ENCODE peak calls at places on chromosomes 13 and 19, in six cellular contexts. S is non-pigmented ciliary epithelial cell; P is occipital lobe; M is NCI-H1092; U is stimulated activated CD4-positive, alpha-beta T cell treated with anti-CD3 and anti-CD28 coated beads, Interleukin-4, amount 100 ng/mL, for 24 hours; I is stimulated activated CD8-positive, alpha-beta memory T cell treated with anti-CD3 and anti-CD28 coated beads, Interleukin-4, amount 100 ng/mL, for 24 hours. K is an unnamed sample.

GRCh38 chr19:6218497-6219146 is 61.2 kb downstream of the MLLT1 start:
- DNase-seq in M (peak; percentile 64), P (peak; percentile 75), I (peak; percentile 77), U (peak; percentile 84), S (no peak), K (peak; percentile 94)

GRCh38 chr19:38455031-38455430 is 21.5 kb downstream of the RYR1 start:
- DNase-seq in P (no peak), I (no peak), S (no peak), U (no peak), M (no peak), K (peak; percentile 44)

GRCh38 chr19:29410974-29411615 is 114.7 kb upstream of the VSTM2B start:
- DNase-seq in M (no peak), U (no peak), S (no peak), I (no peak), P (peak; percentile 25), K (no peak)

GRCh38 chr19:2813235-2814160 is 6.2 kb upstream of the ZNF554 start:
- DNase-seq in M (no peak), I (no peak), S (no peak), P (no peak), U (no peak), K (no peak)

GRCh38 chr19:49430678-49431329 is 5.6 kb downstream of the GFY start:
- DNase-seq in P (peak; percentile 11), S (no peak), U (peak; percentile 44), I (no peak), M (no peak), K (no peak)

GRCh38 chr13:91017031-91017668 is 330.3 kb upstream of the MIR17HG start:
- DNase-seq in I (no peak), S (peak; percentile 14), M (peak; percentile 36), P (peak; percentile 1), U (no peak), K (peak; percentile 60)

GRCh38 chr13:107373551-107373950 is 805.6 kb upstream of the ARGLU1 start:
- DNase-seq in S (peak; percentile 71), I (no peak), U (no peak), P (peak; percentile 5), M (peak; percentile 35), K (no peak)

GRCh38 chr19:58328999-58329398 is 2.2 kb downstream of the ZSCAN22 start:
- DNase-seq in P (no peak), S (no peak), I (no peak), U (no peak), M (no peak), K (peak; percentile 56)

GRCh38 chr19:21210037-21210621 is 68.3 kb downstream of the ZNF431 start:
- DNase-seq in P (no peak), U (no peak), I (no peak), S (no peak), M (no peak), K (no peak)

GRCh38 chr19:39086401-39086800 is 2.2 kb downstream of the ACP7 start:
- DNase-seq in M (no peak), S (no peak), P (no peak), I (no peak), U (no peak), K (no peak)

GRCh38 chr13:41645313-41645712 is 188.0 kb downstream of the RGCC start:
- DNase-seq in P (no peak), M (no peak), I (no peak), U (no peak), S (peak; percentile 82), K (no peak)

GRCh38 chr19:13118424-13119193 is 545 bp downstream of the NACC1 start:
- DNase-seq in P (no peak), M (no peak), S (no peak), I (no peak), U (no peak), K (peak; percentile 58)

GRCh38 chr13:59746291-59746962 is 417.3 kb downstream of the DIAPH3 start:
- DNase-seq in S (peak; percentile 35), I (no peak), U (no peak), M (no peak), P (no peak), K (no peak)

GRCh38 chr19:15934332-15935078 is at the start of gene CYP4F11:
- DNase-seq in U (no peak), I (no peak), M (peak; percentile 15), S (no peak), P (peak; percentile 22), K (no peak)

GRCh38 chr19:13938361-13939027 is at the start of gene PODNL1:
- DNase-seq in S (no peak), P (no peak), M (no peak), U (no peak), I (no peak), K (no peak)

GRCh38 chr13:50075619-50076097 is 60.4 kb downstream of the KCNRG start:
- DNase-seq in S (no peak), I (no peak), M (no peak), P (no peak), U (no peak), K (no peak)

GRCh38 chr13:65064967-65065366 is 2165.2 kb downstream of the PCDH9 start:
- DNase-seq in P (no peak), S (no peak), M (no peak), U (no peak), I (no peak), K (no peak)

GRCh38 chr13:31987535-31988170 is 43.9 kb upstream of the FRY start:
- DNase-seq in P (no peak), S (no peak), I (no peak), U (no peak), M (no peak), K (no peak)

GRCh38 chr13:27076411-27076810 is 95.2 kb downstream of the USP12 start:
- DNase-seq in P (no peak), I (no peak), M (no peak), U (no peak), S (no peak), K (no peak)

GRCh38 chr13:95349267-95349666 is 48.0 kb upstream of the ABCC4 start:
- DNase-seq in S (no peak), M (no peak), U (no peak), I (no peak), P (no peak), K (no peak)

GRCh38 chr13:32165791-32166190 is 134.2 kb downstream of the FRY start:
- DNase-seq in P (peak; percentile 17), I (no peak), U (no peak), S (no peak), M (no peak), K (no peak)

GRCh38 chr13:21478881-21479808 is 20.0 kb upstream of the ZDHHC20 start:
- DNase-seq in U (peak; percentile 63), I (no peak), M (peak; percentile 63), P (no peak), S (no peak), K (peak; percentile 61)

GRCh38 chr19:4375620-4376228 is 24.6 kb downstream of the SH3GL1 start:
- DNase-seq in M (no peak), I (no peak), S (no peak), U (no peak), P (peak; percentile 46), K (no peak)

GRCh38 chr13:114248011-114248410 is 13.3 kb downstream of the CDC16 start:
- DNase-seq in M (no peak), I (no peak), U (no peak), S (no peak), P (no peak), K (no peak)

GRCh38 chr19:11736696-11737095 is 2.0 kb downstream of the ZNF823 start:
- DNase-seq in M (no peak), P (no peak), U (peak; percentile 3), S (no peak), I (no peak), K (no peak)

GRCh38 chr19:49409441-49410029 is 13.7 kb downstream of the PTH2 start:
- DNase-seq in P (no peak), S (no peak), U (peak; percentile 24), M (no peak), I (no peak), K (no peak)

K was measured in endothelial cell.